ENCODE peak calls at places on chromosomes 1 and 21, in seven cellular contexts. N is cardiac muscle cell, M is cardiac fibroblast, B is mucosa of descending colon, Q is thoracic aorta, T is BE2C, L is brain microvascular endothelial cell. C is an unnamed sample.

GRCh38 chr1:212983482-212983881 is 32.2 kb downstream of the ANGEL2 start:
- DNase-seq in N (no peak), M (no peak), B (no peak), Q (no peak), T (no peak), L (no peak), C (no peak)

GRCh38 chr1:165383067-165383466 is 26.6 kb upstream of the LMX1A start:
- DNase-seq in N (no peak), M (peak; percentile 65), B (no peak), Q (peak; percentile 31), T (no peak), L (no peak), C (no peak)

GRCh38 chr1:113872219-113872934 is 865 bp upstream of the PTPN22 start:
- DNase-seq in N (no peak), M (peak; percentile 52), B (no peak), Q (no peak), T (no peak), L (no peak), C (no peak)

GRCh38 chr1:213982814-213983588 is 4.8 kb upstream of the PROX1 start:
- DNase-seq in N (peak; percentile 84), M (no peak), B (no peak), Q (no peak), T (peak; percentile 61), L (no peak), C (peak; percentile 78)

GRCh38 chr1:60388092-60388987 is 314.8 kb upstream of the C1orf87 start:
- DNase-seq in N (no peak), M (peak; percentile 56), B (no peak), Q (no peak), T (peak; percentile 19), L (no peak), C (no peak)

GRCh38 chr1:154802336-154803003 is 67.6 kb downstream of the KCNN3 start:
- DNase-seq in N (no peak), M (no peak), B (no peak), Q (no peak), T (no peak), L (no peak), C (no peak)

GRCh38 chr21:41707231-41707988 is 59.4 kb downstream of the RIPK4 start:
- DNase-seq in N (no peak), M (no peak), B (no peak), Q (no peak), T (no peak), L (no peak), C (no peak)

GRCh38 chr1:20882837-20883236 is 95.7 kb upstream of the HP1BP3 start:
- DNase-seq in N (no peak), M (no peak), B (no peak), Q (no peak), T (no peak), L (no peak), C (no peak)

GRCh38 chr1:219555802-219556201 is 57.1 kb downstream of the ZC3H11B start:
- DNase-seq in N (no peak), M (peak; percentile 68), B (no peak), Q (no peak), T (no peak), L (peak; percentile 51), C (no peak)

GRCh38 chr1:110548381-110548780 is 29.4 kb upstream of the KCNA10 start:
- DNase-seq in N (peak; percentile 50), M (peak; percentile 5), B (peak; percentile 5), Q (no peak), T (peak; percentile 63), L (no peak), C (peak; percentile 39)

GRCh38 chr1:50393522-50394120 is 29.6 kb downstream of the DMRTA2 start:
- DNase-seq in N (no peak), M (no peak), B (no peak), Q (no peak), T (no peak), L (no peak), C (no peak)

GRCh38 chr1:227124461-227124860 is 184.4 kb downstream of the COQ8A start:
- DNase-seq in N (no peak), M (no peak), B (no peak), Q (no peak), T (no peak), L (no peak), C (no peak)

GRCh38 chr1:67741121-67741520 is 56.1 kb downstream of the GADD45A start:
- DNase-seq in N (no peak), M (no peak), B (peak; percentile 58), Q (no peak), T (no peak), L (no peak), C (no peak)

GRCh38 chr1:114113801-114114750 is 39.6 kb downstream of the SYT6 start:
- DNase-seq in N (no peak), M (no peak), B (peak; percentile 7), Q (no peak), T (no peak), L (peak; percentile 73), C (no peak)

GRCh38 chr21:46457801-46458314 is 833 bp upstream of the DIP2A start:
- DNase-seq in N (peak; percentile 61), M (peak; percentile 49), B (no peak), Q (no peak), T (peak; percentile 49), L (peak; percentile 40), C (peak; percentile 64)

GRCh38 chr1:193736507-193736906 is 550.1 kb upstream of the B3GALT2 start:
- DNase-seq in N (no peak), M (no peak), B (no peak), Q (no peak), T (no peak), L (no peak), C (no peak)

GRCh38 chr1:201264554-201264953 is 18.8 kb upstream of the PKP1 start:
- DNase-seq in N (no peak), M (no peak), B (no peak), Q (no peak), T (no peak), L (no peak), C (no peak)

GRCh38 chr1:210792250-210792649 is 341.7 kb downstream of the KCNH1 start:
- DNase-seq in N (peak; percentile 7), M (no peak), B (no peak), Q (no peak), T (no peak), L (no peak), C (no peak)

DNA sequence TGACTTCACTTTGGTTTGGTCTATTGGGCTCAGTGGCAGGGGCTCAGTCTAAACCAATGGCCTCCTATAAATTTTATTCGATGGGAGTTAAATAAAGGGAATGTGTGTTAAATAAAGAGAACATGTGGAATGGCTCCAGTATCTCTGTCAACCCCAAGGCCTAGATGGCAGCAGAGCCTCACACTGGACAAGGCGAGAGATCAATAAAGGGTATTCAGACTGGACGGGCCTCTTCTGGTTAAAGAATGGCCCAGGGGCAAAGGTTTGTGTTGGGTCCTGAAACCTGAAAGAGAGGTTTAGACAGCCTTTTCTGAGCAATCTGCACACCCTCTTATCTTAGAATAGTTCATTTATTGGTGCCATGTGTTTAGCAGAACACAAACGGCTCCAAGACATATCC is 34.7 kb downstream of the SH3BP5L start:
- DNase-seq in N (no peak), M (no peak), B (no peak), Q (no peak), T (no peak), L (no peak), C (no peak)
- TF ChIP-seq CTCF in N (no peak), M (no peak), B (no peak), Q (no peak), T (no peak), L (no peak), C (no peak)

DNA sequence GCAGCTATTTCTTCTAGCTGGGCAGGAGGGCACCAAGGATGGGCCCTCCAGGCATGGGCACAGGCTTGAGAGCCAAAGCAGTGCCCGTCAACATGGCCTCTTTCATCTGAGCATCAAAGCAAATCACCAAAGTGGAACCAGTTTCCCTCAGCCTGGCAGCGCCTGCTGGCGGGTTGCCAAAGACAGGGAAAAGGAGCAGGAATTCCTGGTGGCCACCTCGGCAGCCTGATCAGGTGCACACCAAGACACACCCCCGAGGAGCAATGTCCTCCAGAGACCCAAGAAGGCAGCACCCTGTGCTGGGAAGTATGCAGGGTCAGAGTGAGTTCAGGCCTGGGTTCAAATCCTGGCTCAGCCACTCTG is 1.2 kb downstream of the MATN1 start:
- DNase-seq in N (no peak), M (no peak), B (peak; percentile 57), Q (no peak), T (peak; percentile 35), L (no peak), C (no peak)
- TF ChIP-seq CTCF in N (no peak), M (no peak), B (no peak), Q (no peak), T (no peak), L (no peak), C (no peak)

GRCh38 chr1:161763522-161764098 is 2.5 kb upstream of the ATF6 start:
- DNase-seq in N (peak; percentile 35), M (no peak), B (peak; percentile 45), Q (no peak), T (peak; percentile 28), L (no peak), C (peak; percentile 16)
- TF ChIP-seq CTCF in N (peak; percentile 54), M (peak; percentile 55), B (no peak), Q (peak; percentile 10), T (peak; percentile 82), L (peak; percentile 68), C (peak; percentile 49)

GRCh38 chr1:11967028-11967547 is 13.2 kb upstream of the MFN2 start:
- DNase-seq in N (peak; percentile 60), M (peak; percentile 57), B (peak; percentile 70), Q (no peak), T (peak; percentile 54), L (no peak), C (no peak)
- TF ChIP-seq CTCF in N (peak; percentile 54), M (peak; percentile 39), B (no peak), Q (no peak), T (peak; percentile 74), L (peak; percentile 59), C (peak; percentile 43)

GRCh38 chr1:173507205-173507846 is 30.2 kb downstream of the PRDX6 start:
- DNase-seq in N (no peak), M (peak; percentile 32), B (no peak), Q (no peak), T (no peak), L (peak; percentile 57), C (peak; percentile 16)

GRCh38 chr1:173507847-173508209 is 30.7 kb downstream of the PRDX6 start:
- DNase-seq in N (no peak), M (no peak), B (no peak), Q (no peak), T (no peak), L (no peak), C (no peak)

GRCh38 chr1:173505401-173505800 is 28.3 kb downstream of the PRDX6 start:
- DNase-seq in N (no peak), M (no peak), B (no peak), Q (no peak), T (no peak), L (no peak), C (no peak)

GRCh38 chr1:173508541-173508940 is 31.4 kb downstream of the PRDX6 start:
- DNase-seq in N (no peak), M (no peak), B (no peak), Q (no peak), T (no peak), L (no peak), C (no peak)

DNA sequence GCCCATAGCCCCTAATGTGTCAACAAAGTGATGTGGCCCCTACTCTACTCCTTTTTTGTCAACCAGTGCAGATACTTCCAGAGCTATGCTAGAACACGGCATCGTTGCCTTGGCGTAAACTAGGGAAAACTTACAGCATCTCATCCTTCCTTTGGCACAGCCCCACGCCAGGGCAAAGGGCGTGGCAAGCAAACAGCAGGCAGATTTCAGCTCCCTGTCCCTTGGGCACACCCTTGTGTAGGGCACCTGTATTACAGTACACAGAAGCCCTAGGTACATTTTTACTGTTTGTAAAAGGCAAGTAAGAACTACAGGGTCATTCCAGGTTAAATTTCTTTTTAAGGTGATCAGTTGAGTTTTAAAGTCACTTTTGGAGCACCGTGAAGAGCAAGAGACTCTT is 29.3 kb downstream of the PRDX6 start:
- DNase-seq in N (no peak), M (no peak), B (peak; percentile 88), Q (no peak), T (no peak), L (no peak), C (no peak)
- TF ChIP-seq CTCF in N (no peak), M (no peak), B (peak; percentile 40), Q (no peak), T (peak; percentile 8), L (peak; percentile 9), C (no peak)